ENCODE peak calls at places on chromosomes 7 and 10, in six cellular contexts. V is activated gamma-delta T cell treated with anti-CD3 and anti-CD28 coated beads, Interleukin-2, amount 50 U/mL, for 16 hours; J is ascending aorta; Y is hippocampal formation; E is NCI-H1436; L is CD8-positive, alpha-beta memory T cell. X is an unnamed sample.

GRCh38 chr7:157000047-157000726 is 10.3 kb downstream of the MNX1 start:
- DNase-seq in J (no peak), E (no peak), Y (no peak), V (no peak), L (no peak), X (no peak)

GRCh38 chr7:77415474-77415821 is 701 bp downstream of the GSAP start:
- DNase-seq in Y (no peak), E (no peak), L (peak; percentile 45), V (no peak), J (no peak), X (peak; percentile 17)

GRCh38 chr7:47424523-47424922 is 157.4 kb downstream of the TNS3 start:
- DNase-seq in L (no peak), Y (no peak), E (no peak), V (no peak), J (no peak), X (no peak)

GRCh38 chr10:71312840-71313789 is 5.9 kb upstream of the SLC29A3 start:
- DNase-seq in Y (no peak), V (no peak), J (no peak), L (no peak), E (no peak), X (no peak)

GRCh38 chr10:77501846-77502251 is 135.8 kb downstream of the KCNMA1 start:
- DNase-seq in Y (no peak), V (no peak), J (no peak), E (no peak), L (no peak), X (peak; percentile 70)

GRCh38 chr10:114547466-114547865 is 110.6 kb downstream of the ABLIM1 start:
- DNase-seq in Y (no peak), V (no peak), J (no peak), E (no peak), L (peak; percentile 33), X (no peak)

GRCh38 chr7:7911756-7912155 is 56.8 kb upstream of the GLCCI1 start:
- DNase-seq in Y (no peak), E (no peak), J (no peak), V (no peak), L (no peak), X (no peak)

GRCh38 chr10:90912176-90912575 is 8.7 kb downstream of the ANKRD1 start:
- DNase-seq in Y (no peak), L (no peak), E (no peak), V (no peak), J (no peak), X (no peak)

GRCh38 chr7:104040666-104041065 is 51.2 kb upstream of the RELN start:
- DNase-seq in L (no peak), E (no peak), V (no peak), J (no peak), Y (no peak), X (no peak)

GRCh38 chr7:80146561-80146960 is 11.9 kb downstream of the GNAI1 start:
- DNase-seq in E (no peak), Y (no peak), V (no peak), L (no peak), J (no peak), X (no peak)

X was measured in head of caudate nucleus.